ENCODE peak calls at places on chromosomes 1 and 21, in seven cellular contexts. One of them, this sample, is unnamed.

GRCh38 chr1:197269053-197269452 is 1.0 kb downstream of the CRB1 start:
- DNase-seq in pancreas: no peak
- DNase-seq in colonic mucosa: no peak
- DNase-seq in stomach: no peak
- DNase-seq in SK-N-SH: no peak
- DNase-seq in gastrocnemius medialis: no peak
- DNase-seq in effector memory CD4-positive, alpha-beta T cell: no peak
- DNase-seq in this sample: no peak

GRCh38 chr1:82848043-82848442 is 1047.3 kb downstream of the ADGRL2 start:
- DNase-seq in pancreas: no peak
- DNase-seq in colonic mucosa: no peak
- DNase-seq in stomach: no peak
- DNase-seq in SK-N-SH: no peak
- DNase-seq in gastrocnemius medialis: no peak
- DNase-seq in effector memory CD4-positive, alpha-beta T cell: no peak
- DNase-seq in this sample: no peak

GRCh38 chr1:23777979-23778814 is at the start of gene PITHD1:
- DNase-seq in pancreas: peak; percentile 95
- DNase-seq in colonic mucosa: peak; percentile 86
- DNase-seq in stomach: peak; percentile 89
- DNase-seq in SK-N-SH: peak; percentile 97
- DNase-seq in gastrocnemius medialis: peak; percentile 68
- DNase-seq in effector memory CD4-positive, alpha-beta T cell: peak; percentile 74
- DNase-seq in this sample: peak; percentile 79

GRCh38 chr21:30206551-30207251 is 9.2 kb downstream of the CLDN8 start:
- DNase-seq in pancreas: no peak
- DNase-seq in colonic mucosa: no peak
- DNase-seq in stomach: no peak
- DNase-seq in SK-N-SH: no peak
- DNase-seq in gastrocnemius medialis: no peak
- DNase-seq in effector memory CD4-positive, alpha-beta T cell: no peak
- DNase-seq in this sample: no peak

GRCh38 chr1:226628624-226629155 is 80.1 kb downstream of the STUM start:
- DNase-seq in pancreas: no peak
- DNase-seq in colonic mucosa: no peak
- DNase-seq in stomach: peak; percentile 39
- DNase-seq in SK-N-SH: no peak
- DNase-seq in gastrocnemius medialis: no peak
- DNase-seq in effector memory CD4-positive, alpha-beta T cell: no peak
- DNase-seq in this sample: no peak

GRCh38 chr1:165153182-165153581 is 203.3 kb downstream of the LMX1A start:
- DNase-seq in pancreas: no peak
- DNase-seq in colonic mucosa: no peak
- DNase-seq in stomach: no peak
- DNase-seq in SK-N-SH: no peak
- DNase-seq in gastrocnemius medialis: no peak
- DNase-seq in effector memory CD4-positive, alpha-beta T cell: no peak
- DNase-seq in this sample: no peak

GRCh38 chr1:62022348-62022747 is 172.3 kb upstream of the L1TD1 start:
- DNase-seq in pancreas: no peak
- DNase-seq in colonic mucosa: no peak
- DNase-seq in stomach: no peak
- DNase-seq in SK-N-SH: peak; percentile 10
- DNase-seq in gastrocnemius medialis: no peak
- DNase-seq in effector memory CD4-positive, alpha-beta T cell: no peak
- DNase-seq in this sample: no peak

GRCh38 chr21:31185663-31186062 is 147.4 kb upstream of the KRTAP19-8 start:
- DNase-seq in pancreas: no peak
- DNase-seq in colonic mucosa: no peak
- DNase-seq in stomach: no peak
- DNase-seq in SK-N-SH: no peak
- DNase-seq in gastrocnemius medialis: no peak
- DNase-seq in effector memory CD4-positive, alpha-beta T cell: no peak
- DNase-seq in this sample: no peak

GRCh38 chr1:33256335-33256700 is at the start of gene ZNF362:
- DNase-seq in pancreas: peak; percentile 87
- DNase-seq in colonic mucosa: peak; percentile 39
- DNase-seq in stomach: peak; percentile 71
- DNase-seq in SK-N-SH: no peak
- DNase-seq in gastrocnemius medialis: peak; percentile 16
- DNase-seq in effector memory CD4-positive, alpha-beta T cell: peak; percentile 42
- DNase-seq in this sample: peak; percentile 14

GRCh38 chr1:61782771-61783170 is 40.5 kb downstream of the PATJ start:
- DNase-seq in pancreas: no peak
- DNase-seq in colonic mucosa: no peak
- DNase-seq in stomach: no peak
- DNase-seq in SK-N-SH: no peak
- DNase-seq in gastrocnemius medialis: no peak
- DNase-seq in effector memory CD4-positive, alpha-beta T cell: peak; percentile 53
- DNase-seq in this sample: no peak

GRCh38 chr1:22526098-22526497 is 37.2 kb upstream of the EPHA8 start:
- DNase-seq in pancreas: peak; percentile 96
- DNase-seq in colonic mucosa: no peak
- DNase-seq in stomach: no peak
- DNase-seq in SK-N-SH: no peak
- DNase-seq in gastrocnemius medialis: no peak
- DNase-seq in effector memory CD4-positive, alpha-beta T cell: no peak
- DNase-seq in this sample: no peak

DNA sequence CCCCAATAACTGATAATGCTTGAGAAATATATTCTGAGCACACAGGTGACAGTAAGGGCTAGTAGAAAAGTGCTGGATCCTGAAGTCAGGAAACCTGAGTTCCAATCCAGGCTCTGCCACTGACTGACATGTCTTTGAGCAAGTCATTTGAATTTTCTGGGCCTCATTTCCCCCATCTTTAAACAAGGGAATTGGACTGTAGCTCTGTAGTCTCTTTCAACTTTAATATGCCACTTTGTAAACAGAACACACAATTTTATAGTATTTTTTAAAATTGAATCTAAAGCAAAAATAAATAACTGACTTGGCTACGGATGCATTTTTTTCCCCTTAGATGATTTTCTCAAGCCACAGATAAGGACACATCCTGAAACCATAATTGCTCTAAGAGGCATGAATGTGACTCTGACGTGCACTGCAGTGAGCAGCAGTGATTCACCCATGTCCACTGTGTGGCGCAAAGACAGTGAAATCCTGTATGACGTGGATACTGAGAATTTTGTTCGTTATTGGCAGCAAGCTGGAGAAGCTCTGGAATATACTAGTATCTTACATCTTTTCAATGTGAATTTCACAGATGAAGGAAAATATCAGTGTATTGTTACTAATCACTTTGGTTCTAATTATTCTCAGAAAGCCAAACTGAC is 37.0 kb downstream of the LRIG2 start:
- DNase-seq in pancreas: no peak
- DNase-seq in colonic mucosa: no peak
- DNase-seq in stomach: no peak
- DNase-seq in SK-N-SH: peak; percentile 61
- DNase-seq in gastrocnemius medialis: no peak
- DNase-seq in effector memory CD4-positive, alpha-beta T cell: no peak
- DNase-seq in this sample: no peak
- H3K27ac ChIP-seq in pancreas: no peak overlapping the region
- H3K27ac ChIP-seq in colonic mucosa: no peak overlapping the region
- H3K27ac ChIP-seq in stomach: no peak overlapping the region
- H3K27ac ChIP-seq in SK-N-SH: peak overlapping the region; percentile 89
- H3K27ac ChIP-seq in gastrocnemius medialis: no peak overlapping the region
- H3K27ac ChIP-seq in effector memory CD4-positive, alpha-beta T cell: no peak overlapping the region
- H3K27ac ChIP-seq in this sample: no peak overlapping the region

GRCh38 chr1:210608766-210609165 is 280.1 kb downstream of the HHAT start:
- DNase-seq in pancreas: no peak
- DNase-seq in colonic mucosa: no peak
- DNase-seq in stomach: no peak
- DNase-seq in SK-N-SH: no peak
- DNase-seq in gastrocnemius medialis: no peak
- DNase-seq in effector memory CD4-positive, alpha-beta T cell: no peak
- DNase-seq in this sample: no peak

GRCh38 chr1:210603123-210603522 is 274.4 kb downstream of the HHAT start:
- DNase-seq in pancreas: no peak
- DNase-seq in colonic mucosa: no peak
- DNase-seq in stomach: no peak
- DNase-seq in SK-N-SH: no peak
- DNase-seq in gastrocnemius medialis: no peak
- DNase-seq in effector memory CD4-positive, alpha-beta T cell: no peak
- DNase-seq in this sample: no peak

GRCh38 chr1:210600421-210601195 is 271.9 kb downstream of the HHAT start:
- DNase-seq in pancreas: no peak
- DNase-seq in colonic mucosa: no peak
- DNase-seq in stomach: no peak
- DNase-seq in SK-N-SH: no peak
- DNase-seq in gastrocnemius medialis: no peak
- DNase-seq in effector memory CD4-positive, alpha-beta T cell: no peak
- DNase-seq in this sample: no peak

GRCh38 chr1:210607361-210607760 is 278.7 kb downstream of the HHAT start:
- DNase-seq in pancreas: no peak
- DNase-seq in colonic mucosa: no peak
- DNase-seq in stomach: no peak
- DNase-seq in SK-N-SH: no peak
- DNase-seq in gastrocnemius medialis: no peak
- DNase-seq in effector memory CD4-positive, alpha-beta T cell: no peak
- DNase-seq in this sample: no peak

DNA sequence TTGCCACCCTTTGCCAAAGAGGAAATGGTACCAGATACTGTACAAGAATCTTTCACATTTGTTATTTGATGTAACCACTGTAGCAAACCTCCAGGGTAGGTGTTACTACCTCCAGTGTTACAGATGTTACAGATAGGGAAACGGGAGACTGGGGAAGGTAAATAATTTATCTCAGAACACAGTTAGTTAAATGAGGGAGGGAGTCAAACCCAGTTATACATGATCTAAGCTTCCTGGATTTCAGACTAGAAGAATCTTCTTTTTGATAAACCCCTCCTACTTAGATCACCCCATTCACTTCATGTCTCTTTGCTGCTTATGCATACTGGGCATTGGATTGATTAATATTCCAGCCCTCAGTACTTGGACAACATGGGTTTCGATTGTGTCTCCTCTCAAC is 276.4 kb downstream of the HHAT start:
- DNase-seq in pancreas: no peak
- DNase-seq in colonic mucosa: no peak
- DNase-seq in stomach: no peak
- DNase-seq in SK-N-SH: no peak
- DNase-seq in gastrocnemius medialis: no peak
- DNase-seq in effector memory CD4-positive, alpha-beta T cell: no peak
- DNase-seq in this sample: no peak
- H3K27ac ChIP-seq in pancreas: no peak overlapping the region
- H3K27ac ChIP-seq in colonic mucosa: no peak overlapping the region
- H3K27ac ChIP-seq in stomach: no peak overlapping the region
- H3K27ac ChIP-seq in SK-N-SH: no peak overlapping the region
- H3K27ac ChIP-seq in gastrocnemius medialis: no peak overlapping the region
- H3K27ac ChIP-seq in effector memory CD4-positive, alpha-beta T cell: no peak overlapping the region
- H3K27ac ChIP-seq in this sample: no peak overlapping the region

DNA sequence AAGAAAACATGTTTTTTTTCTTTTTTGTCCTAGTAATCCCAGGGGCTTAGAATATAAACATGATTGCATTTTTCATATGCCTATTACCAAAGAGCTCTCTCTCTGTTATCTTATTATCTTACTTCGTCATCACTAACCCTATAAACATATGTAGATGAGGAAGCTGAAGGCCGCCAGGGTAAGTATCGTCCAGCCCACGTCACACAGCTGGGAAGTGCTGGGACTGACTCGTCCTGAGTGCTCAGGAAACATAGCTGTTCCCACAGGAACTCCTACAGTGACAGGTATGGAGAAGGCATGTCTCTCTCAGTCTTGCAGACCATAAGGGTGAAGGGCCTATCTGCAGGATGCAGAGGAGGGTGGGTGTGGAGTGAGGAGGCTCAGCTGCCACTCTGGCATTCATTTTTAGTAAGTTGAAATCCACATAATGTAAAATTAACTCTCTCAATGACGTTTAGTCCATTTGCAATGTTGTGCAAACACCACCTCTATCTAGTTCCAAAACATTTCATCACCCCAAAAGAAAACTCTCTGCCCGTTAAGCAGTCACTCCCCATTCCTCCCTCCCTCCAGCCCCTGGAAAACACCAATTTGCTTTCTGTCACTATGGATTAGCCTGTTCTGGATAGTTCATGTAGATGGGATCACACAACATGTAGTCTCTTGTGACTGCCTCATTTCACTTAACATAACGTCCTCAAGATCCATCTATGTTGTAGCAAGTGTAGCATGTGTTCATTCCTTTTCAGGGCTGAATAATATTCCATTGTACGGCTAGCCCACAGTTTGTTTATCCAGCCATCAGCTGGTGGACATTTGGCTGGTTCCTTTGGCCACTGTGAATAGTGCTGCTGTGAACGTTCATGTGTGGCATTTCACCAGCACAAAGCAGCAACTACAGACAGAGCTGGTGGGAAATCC is 68.3 kb downstream of the TCP10L start:
- DNase-seq in pancreas: no peak
- DNase-seq in colonic mucosa: no peak
- DNase-seq in stomach: no peak
- DNase-seq in SK-N-SH: no peak
- DNase-seq in gastrocnemius medialis: no peak
- DNase-seq in effector memory CD4-positive, alpha-beta T cell: no peak
- DNase-seq in this sample: no peak
- H3K27ac ChIP-seq in pancreas: no peak overlapping the region
- H3K27ac ChIP-seq in colonic mucosa: no peak overlapping the region
- H3K27ac ChIP-seq in stomach: peak overlapping the region; percentile 18
- H3K27ac ChIP-seq in SK-N-SH: peak overlapping the region; percentile 91
- H3K27ac ChIP-seq in gastrocnemius medialis: no peak overlapping the region
- H3K27ac ChIP-seq in effector memory CD4-positive, alpha-beta T cell: no peak overlapping the region
- H3K27ac ChIP-seq in this sample: no peak overlapping the region

GRCh38 chr1:246640747-246641146 is 74.5 kb downstream of the CNST start:
- DNase-seq in pancreas: no peak
- DNase-seq in colonic mucosa: no peak
- DNase-seq in stomach: no peak
- DNase-seq in SK-N-SH: no peak
- DNase-seq in gastrocnemius medialis: no peak
- DNase-seq in effector memory CD4-positive, alpha-beta T cell: no peak
- DNase-seq in this sample: no peak

GRCh38 chr1:246641394-246641793 is 75.1 kb downstream of the CNST start:
- DNase-seq in pancreas: no peak
- DNase-seq in colonic mucosa: no peak
- DNase-seq in stomach: no peak
- DNase-seq in SK-N-SH: no peak
- DNase-seq in gastrocnemius medialis: no peak
- DNase-seq in effector memory CD4-positive, alpha-beta T cell: no peak
- DNase-seq in this sample: no peak

GRCh38 chr1:246638941-246639655 is 72.8 kb downstream of the CNST start:
- DNase-seq in pancreas: no peak
- DNase-seq in colonic mucosa: no peak
- DNase-seq in stomach: no peak
- DNase-seq in SK-N-SH: no peak
- DNase-seq in gastrocnemius medialis: peak; percentile 37
- DNase-seq in effector memory CD4-positive, alpha-beta T cell: no peak
- DNase-seq in this sample: no peak

GRCh38 chr1:246642719-246643118 is 76.5 kb downstream of the CNST start:
- DNase-seq in pancreas: no peak
- DNase-seq in colonic mucosa: no peak
- DNase-seq in stomach: no peak
- DNase-seq in SK-N-SH: no peak
- DNase-seq in gastrocnemius medialis: no peak
- DNase-seq in effector memory CD4-positive, alpha-beta T cell: no peak
- DNase-seq in this sample: no peak

DNA sequence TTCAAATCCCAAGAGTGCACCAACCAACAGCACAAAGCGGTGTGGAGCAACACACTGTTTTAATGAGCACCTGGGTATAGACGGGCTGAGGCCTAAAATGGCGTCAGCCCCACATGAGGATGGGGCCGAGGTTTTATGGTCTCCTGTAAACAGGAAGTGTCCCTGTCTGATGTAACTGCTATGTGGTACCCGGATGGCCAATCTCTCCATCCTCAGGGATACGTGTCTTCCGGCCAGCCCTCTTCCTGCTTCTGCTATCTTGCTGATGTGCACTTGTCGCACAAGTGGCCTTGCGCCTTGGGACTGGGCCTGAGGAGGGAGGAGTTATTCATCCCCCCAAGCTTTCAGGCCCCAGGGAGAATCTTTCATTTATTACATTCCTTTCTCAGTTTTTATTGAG is 73.5 kb downstream of the CNST start:
- DNase-seq in pancreas: no peak
- DNase-seq in colonic mucosa: no peak
- DNase-seq in stomach: no peak
- DNase-seq in SK-N-SH: no peak
- DNase-seq in gastrocnemius medialis: no peak
- DNase-seq in effector memory CD4-positive, alpha-beta T cell: no peak
- DNase-seq in this sample: no peak
- H3K27ac ChIP-seq in pancreas: no peak overlapping the region
- H3K27ac ChIP-seq in colonic mucosa: no peak overlapping the region
- H3K27ac ChIP-seq in stomach: peak overlapping the region; percentile 6
- H3K27ac ChIP-seq in SK-N-SH: no peak overlapping the region
- H3K27ac ChIP-seq in gastrocnemius medialis: peak overlapping the region; percentile 72
- H3K27ac ChIP-seq in effector memory CD4-positive, alpha-beta T cell: no peak overlapping the region
- H3K27ac ChIP-seq in this sample: no peak overlapping the region

This sample was measured in caudate nucleus.